ENCODE peak calls at places on chromosomes 11 and 22, in ten cellular contexts. One of them, this sample, is unnamed. For H3K27me3, the result is how much of the 10 kb centered on the place peaks cover.

GRCh38 chr22:48372395-48372794 is 1455.3 kb downstream of the BRD1 start:
- DNase-seq in Peyer's patch: no peak
- DNase-seq in transverse colon: no peak
- DNase-seq in body of pancreas: no peak
- DNase-seq in IMR-90: no peak
- DNase-seq in stomach: no peak
- DNase-seq in esophagus muscularis mucosa: no peak
- DNase-seq in adrenal gland: no peak
- DNase-seq in right lobe of liver: no peak
- DNase-seq in sigmoid colon: peak
- DNase-seq in this sample: no peak

GRCh38 chr22:37401401-37401859 is 25.8 kb downstream of the ELFN2 start:
- DNase-seq in Peyer's patch: no peak
- DNase-seq in transverse colon: no peak
- DNase-seq in body of pancreas: peak
- DNase-seq in IMR-90: peak
- DNase-seq in stomach: no peak
- DNase-seq in esophagus muscularis mucosa: no peak
- DNase-seq in adrenal gland: no peak
- DNase-seq in right lobe of liver: peak
- DNase-seq in sigmoid colon: peak
- DNase-seq in this sample: no peak

GRCh38 chr22:35065796-35066218 is at the start of gene ISX:
- DNase-seq in Peyer's patch: no peak
- DNase-seq in transverse colon: peak
- DNase-seq in body of pancreas: no peak
- DNase-seq in IMR-90: no peak
- DNase-seq in stomach: no peak
- DNase-seq in esophagus muscularis mucosa: no peak
- DNase-seq in adrenal gland: no peak
- DNase-seq in right lobe of liver: no peak
- DNase-seq in sigmoid colon: no peak
- DNase-seq in this sample: no peak

GRCh38 chr11:61524446-61524845 is 15.9 kb downstream of the LRRC10B start:
- DNase-seq in Peyer's patch: no peak
- DNase-seq in transverse colon: no peak
- DNase-seq in body of pancreas: no peak
- DNase-seq in IMR-90: no peak
- DNase-seq in stomach: no peak
- DNase-seq in esophagus muscularis mucosa: no peak
- DNase-seq in adrenal gland: no peak
- DNase-seq in right lobe of liver: no peak
- DNase-seq in sigmoid colon: no peak
- DNase-seq in this sample: no peak

GRCh38 chr22:29044657-29045176 is 16.9 kb downstream of the C22orf31 start:
- DNase-seq in Peyer's patch: no peak
- DNase-seq in transverse colon: no peak
- DNase-seq in body of pancreas: no peak
- DNase-seq in IMR-90: peak
- DNase-seq in stomach: no peak
- DNase-seq in esophagus muscularis mucosa: no peak
- DNase-seq in adrenal gland: no peak
- DNase-seq in right lobe of liver: peak
- DNase-seq in sigmoid colon: no peak
- DNase-seq in this sample: no peak

GRCh38 chr11:118281284-118281683 is 17.2 kb upstream of the MPZL2 start:
- DNase-seq in Peyer's patch: no peak
- DNase-seq in transverse colon: no peak
- DNase-seq in body of pancreas: no peak
- DNase-seq in IMR-90: no peak
- DNase-seq in stomach: no peak
- DNase-seq in esophagus muscularis mucosa: no peak
- DNase-seq in adrenal gland: no peak
- DNase-seq in right lobe of liver: no peak
- DNase-seq in sigmoid colon: no peak
- DNase-seq in this sample: no peak

GRCh38 chr11:57321996-57322880 is 2.5 kb downstream of the TNKS1BP1 start:
- DNase-seq in Peyer's patch: peak
- DNase-seq in transverse colon: peak
- DNase-seq in body of pancreas: peak
- DNase-seq in IMR-90: peak
- DNase-seq in stomach: peak
- DNase-seq in esophagus muscularis mucosa: peak
- DNase-seq in adrenal gland: peak
- DNase-seq in right lobe of liver: peak
- DNase-seq in sigmoid colon: peak
- DNase-seq in this sample: peak

GRCh38 chr11:104005234-104005855 is 31.1 kb upstream of the DDI1 start:
- DNase-seq in Peyer's patch: no peak
- DNase-seq in transverse colon: no peak
- DNase-seq in body of pancreas: no peak
- DNase-seq in IMR-90: peak
- DNase-seq in stomach: no peak
- DNase-seq in esophagus muscularis mucosa: no peak
- DNase-seq in adrenal gland: no peak
- DNase-seq in right lobe of liver: no peak
- DNase-seq in sigmoid colon: no peak
- DNase-seq in this sample: no peak

DNA sequence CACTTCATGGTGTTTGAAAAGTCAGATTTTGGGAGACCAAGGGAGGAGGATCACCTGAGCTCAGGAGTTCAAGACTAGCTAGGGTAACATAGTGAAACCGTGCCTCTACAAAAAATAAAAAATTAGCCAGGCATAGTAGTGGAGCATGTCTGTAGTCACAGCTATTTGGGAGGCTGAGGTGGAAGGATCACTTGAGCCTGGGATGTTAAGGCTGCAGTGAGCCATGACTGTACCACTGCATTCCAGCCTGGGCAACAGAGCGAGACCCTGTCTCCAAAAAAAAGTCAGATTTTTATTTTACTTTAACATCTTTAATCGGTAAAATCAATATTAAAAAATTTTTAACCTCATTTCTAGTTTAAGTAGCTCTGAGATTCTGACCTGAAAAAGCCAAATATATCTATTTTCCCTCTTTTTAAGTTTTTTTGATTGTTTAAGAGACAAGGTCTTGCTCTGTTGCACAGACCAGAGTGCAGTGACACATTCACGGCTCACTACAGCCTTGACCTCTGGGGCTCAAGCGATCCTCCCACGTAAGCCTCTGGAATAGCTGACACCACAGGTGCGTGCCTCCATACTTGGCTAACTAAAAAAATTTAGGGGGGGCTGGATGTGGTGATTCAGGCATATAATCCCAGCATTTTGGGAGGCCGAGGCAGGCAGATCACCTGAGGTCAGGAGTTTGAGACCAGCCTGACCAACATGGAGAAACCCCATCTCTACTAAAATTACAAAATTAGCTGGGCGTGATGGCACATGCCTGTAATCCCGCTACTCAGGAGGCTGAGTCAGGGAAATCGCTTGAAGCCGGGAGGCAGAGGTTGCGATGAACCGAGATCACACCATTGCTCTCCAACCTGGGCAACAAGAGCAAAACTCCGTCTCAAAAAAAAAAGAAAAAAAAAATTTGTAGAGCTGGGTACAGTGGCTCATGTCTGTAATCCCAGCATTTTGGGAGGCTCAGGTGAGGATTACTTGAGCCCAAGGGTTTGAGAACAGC is 48.4 kb downstream of the SFI1 start:
- DNase-seq in Peyer's patch: no peak
- DNase-seq in transverse colon: no peak
- DNase-seq in body of pancreas: no peak
- DNase-seq in IMR-90: peak
- DNase-seq in stomach: no peak
- DNase-seq in esophagus muscularis mucosa: no peak
- DNase-seq in adrenal gland: peak
- DNase-seq in right lobe of liver: no peak
- DNase-seq in sigmoid colon: no peak
- DNase-seq in this sample: no peak
- TF ChIP-seq CTCF in Peyer's patch: no peak
- TF ChIP-seq CTCF in transverse colon: no peak
- TF ChIP-seq CTCF in body of pancreas: no peak
- TF ChIP-seq CTCF in IMR-90: no peak
- TF ChIP-seq CTCF in stomach: no peak
- TF ChIP-seq CTCF in esophagus muscularis mucosa: no peak
- TF ChIP-seq CTCF in adrenal gland: no peak
- TF ChIP-seq CTCF in right lobe of liver: no peak
- TF ChIP-seq CTCF in sigmoid colon: no peak
- TF ChIP-seq CTCF in this sample: no peak

GRCh38 chr11:45922425-45923082 is at the start of gene LARGE2:
- DNase-seq in Peyer's patch: peak
- DNase-seq in transverse colon: peak
- DNase-seq in body of pancreas: peak
- DNase-seq in IMR-90: no peak
- DNase-seq in stomach: peak
- DNase-seq in esophagus muscularis mucosa: no peak
- DNase-seq in adrenal gland: peak
- DNase-seq in right lobe of liver: no peak
- DNase-seq in sigmoid colon: no peak
- DNase-seq in this sample: no peak

GRCh38 chr11:45919806-45920530 is 2.3 kb upstream of the PEX16 start:
- DNase-seq in Peyer's patch: no peak
- DNase-seq in transverse colon: no peak
- DNase-seq in body of pancreas: no peak
- DNase-seq in IMR-90: no peak
- DNase-seq in stomach: peak
- DNase-seq in esophagus muscularis mucosa: no peak
- DNase-seq in adrenal gland: no peak
- DNase-seq in right lobe of liver: no peak
- DNase-seq in sigmoid colon: peak
- DNase-seq in this sample: peak

GRCh38 chr11:45924036-45924915 is 1.8 kb downstream of the LARGE2 start:
- DNase-seq in Peyer's patch: no peak
- DNase-seq in transverse colon: peak
- DNase-seq in body of pancreas: no peak
- DNase-seq in IMR-90: no peak
- DNase-seq in stomach: no peak
- DNase-seq in esophagus muscularis mucosa: no peak
- DNase-seq in adrenal gland: peak
- DNase-seq in right lobe of liver: no peak
- DNase-seq in sigmoid colon: peak
- DNase-seq in this sample: no peak

GRCh38 chr11:45920531-45921477 is 1.7 kb upstream of the LARGE2 start:
- DNase-seq in Peyer's patch: no peak
- DNase-seq in transverse colon: no peak
- DNase-seq in body of pancreas: no peak
- DNase-seq in IMR-90: no peak
- DNase-seq in stomach: no peak
- DNase-seq in esophagus muscularis mucosa: no peak
- DNase-seq in adrenal gland: no peak
- DNase-seq in right lobe of liver: no peak
- DNase-seq in sigmoid colon: peak
- DNase-seq in this sample: peak

GRCh38 chr11:45921561-45922424 is 663 bp upstream of the LARGE2 start:
- DNase-seq in Peyer's patch: peak
- DNase-seq in transverse colon: peak
- DNase-seq in body of pancreas: peak
- DNase-seq in IMR-90: no peak
- DNase-seq in stomach: peak
- DNase-seq in esophagus muscularis mucosa: no peak
- DNase-seq in adrenal gland: peak
- DNase-seq in right lobe of liver: peak
- DNase-seq in sigmoid colon: peak
- DNase-seq in this sample: no peak
- TF ChIP-seq POLR2A in Peyer's patch: no peak
- TF ChIP-seq POLR2A in transverse colon: no peak
- TF ChIP-seq POLR2A in body of pancreas: peak
- TF ChIP-seq POLR2A in IMR-90: no peak
- TF ChIP-seq POLR2A in stomach: no peak
- TF ChIP-seq POLR2A in esophagus muscularis mucosa: no peak
- TF ChIP-seq POLR2A in adrenal gland: peak
- TF ChIP-seq POLR2A in right lobe of liver: no peak
- TF ChIP-seq POLR2A in sigmoid colon: no peak
- TF ChIP-seq POLR2A in this sample: no peak

GRCh38 chr11:132099692-132100091 is 729.3 kb downstream of the NTM start:
- DNase-seq in Peyer's patch: no peak
- DNase-seq in transverse colon: no peak
- DNase-seq in body of pancreas: peak
- DNase-seq in IMR-90: no peak
- DNase-seq in stomach: no peak
- DNase-seq in esophagus muscularis mucosa: no peak
- DNase-seq in adrenal gland: no peak
- DNase-seq in right lobe of liver: no peak
- DNase-seq in sigmoid colon: no peak
- DNase-seq in this sample: no peak

GRCh38 chr11:132101861-132102260 is 731.4 kb downstream of the NTM start:
- DNase-seq in Peyer's patch: no peak
- DNase-seq in transverse colon: no peak
- DNase-seq in body of pancreas: no peak
- DNase-seq in IMR-90: peak
- DNase-seq in stomach: no peak
- DNase-seq in esophagus muscularis mucosa: no peak
- DNase-seq in adrenal gland: no peak
- DNase-seq in right lobe of liver: no peak
- DNase-seq in sigmoid colon: no peak
- DNase-seq in this sample: no peak

GRCh38 chr11:132106336-132106982 is 736.0 kb downstream of the NTM start:
- DNase-seq in Peyer's patch: no peak
- DNase-seq in transverse colon: no peak
- DNase-seq in body of pancreas: peak
- DNase-seq in IMR-90: peak
- DNase-seq in stomach: no peak
- DNase-seq in esophagus muscularis mucosa: no peak
- DNase-seq in adrenal gland: no peak
- DNase-seq in right lobe of liver: no peak
- DNase-seq in sigmoid colon: no peak
- DNase-seq in this sample: no peak

GRCh38 chr11:132100583-132100982 is 730.2 kb downstream of the NTM start:
- DNase-seq in Peyer's patch: no peak
- DNase-seq in transverse colon: no peak
- DNase-seq in body of pancreas: no peak
- DNase-seq in IMR-90: no peak
- DNase-seq in stomach: no peak
- DNase-seq in esophagus muscularis mucosa: no peak
- DNase-seq in adrenal gland: no peak
- DNase-seq in right lobe of liver: no peak
- DNase-seq in sigmoid colon: no peak
- DNase-seq in this sample: no peak

GRCh38 chr11:132103006-132103405 is 732.6 kb downstream of the NTM start:
- DNase-seq in Peyer's patch: no peak
- DNase-seq in transverse colon: no peak
- DNase-seq in body of pancreas: no peak
- DNase-seq in IMR-90: no peak
- DNase-seq in stomach: no peak
- DNase-seq in esophagus muscularis mucosa: no peak
- DNase-seq in adrenal gland: no peak
- DNase-seq in right lobe of liver: no peak
- DNase-seq in sigmoid colon: no peak
- DNase-seq in this sample: no peak
- H3K27me3 ChIP-seq in Peyer's patch: under half
- H3K27me3 ChIP-seq in transverse colon: under half
- H3K27me3 ChIP-seq in body of pancreas: under half
- H3K27me3 ChIP-seq in IMR-90: under half
- H3K27me3 ChIP-seq in stomach: under half
- H3K27me3 ChIP-seq in esophagus muscularis mucosa: under half
- H3K27me3 ChIP-seq in adrenal gland: under half
- H3K27me3 ChIP-seq in right lobe of liver: under half
- H3K27me3 ChIP-seq in sigmoid colon: under half
- H3K27me3 ChIP-seq in this sample: under half

GRCh38 chr11:7537260-7537659 is 23.5 kb downstream of the PPFIBP2 start:
- DNase-seq in Peyer's patch: no peak
- DNase-seq in transverse colon: no peak
- DNase-seq in body of pancreas: no peak
- DNase-seq in IMR-90: no peak
- DNase-seq in stomach: no peak
- DNase-seq in esophagus muscularis mucosa: no peak
- DNase-seq in adrenal gland: no peak
- DNase-seq in right lobe of liver: peak
- DNase-seq in sigmoid colon: no peak
- DNase-seq in this sample: no peak

GRCh38 chr11:7538466-7539454 is 25.0 kb downstream of the PPFIBP2 start:
- DNase-seq in Peyer's patch: no peak
- DNase-seq in transverse colon: no peak
- DNase-seq in body of pancreas: no peak
- DNase-seq in IMR-90: no peak
- DNase-seq in stomach: no peak
- DNase-seq in esophagus muscularis mucosa: no peak
- DNase-seq in adrenal gland: no peak
- DNase-seq in right lobe of liver: peak
- DNase-seq in sigmoid colon: no peak
- DNase-seq in this sample: no peak

GRCh38 chr11:7538023-7538422 is 24.2 kb downstream of the PPFIBP2 start:
- DNase-seq in Peyer's patch: no peak
- DNase-seq in transverse colon: no peak
- DNase-seq in body of pancreas: peak
- DNase-seq in IMR-90: no peak
- DNase-seq in stomach: no peak
- DNase-seq in esophagus muscularis mucosa: peak
- DNase-seq in adrenal gland: no peak
- DNase-seq in right lobe of liver: peak
- DNase-seq in sigmoid colon: peak
- DNase-seq in this sample: peak

GRCh38 chr11:7534030-7534378 is 20.2 kb downstream of the PPFIBP2 start:
- DNase-seq in Peyer's patch: no peak
- DNase-seq in transverse colon: no peak
- DNase-seq in body of pancreas: no peak
- DNase-seq in IMR-90: no peak
- DNase-seq in stomach: no peak
- DNase-seq in esophagus muscularis mucosa: no peak
- DNase-seq in adrenal gland: no peak
- DNase-seq in right lobe of liver: no peak
- DNase-seq in sigmoid colon: no peak
- DNase-seq in this sample: no peak

GRCh38 chr11:7536102-7536501 is 22.3 kb downstream of the PPFIBP2 start:
- DNase-seq in Peyer's patch: no peak
- DNase-seq in transverse colon: peak
- DNase-seq in body of pancreas: peak
- DNase-seq in IMR-90: no peak
- DNase-seq in stomach: no peak
- DNase-seq in esophagus muscularis mucosa: no peak
- DNase-seq in adrenal gland: no peak
- DNase-seq in right lobe of liver: peak
- DNase-seq in sigmoid colon: no peak
- DNase-seq in this sample: no peak
- TF ChIP-seq CTCF in Peyer's patch: no peak
- TF ChIP-seq CTCF in transverse colon: no peak
- TF ChIP-seq CTCF in body of pancreas: no peak
- TF ChIP-seq CTCF in IMR-90: no peak
- TF ChIP-seq CTCF in stomach: no peak
- TF ChIP-seq CTCF in esophagus muscularis mucosa: no peak
- TF ChIP-seq CTCF in adrenal gland: no peak
- TF ChIP-seq CTCF in right lobe of liver: no peak
- TF ChIP-seq CTCF in sigmoid colon: no peak
- TF ChIP-seq CTCF in this sample: no peak